ENCODE peak calls at places on chromosomes 2 and 18, in nine cellular contexts. One of them, this sample, is unnamed.

GRCh38 chr2:3149441-3150217 is 228.0 kb downstream of the EIPR1 start:
- DNase-seq in heart right ventricle: no peak
- DNase-seq in gastrocnemius medialis: no peak
- DNase-seq in choroid plexus epithelial cell: peak; percentile 14
- DNase-seq in activated B cell treated with CpG ODN at 0.5 μM for 24 hours: no peak
- DNase-seq in body of pancreas: no peak
- DNase-seq in kidney: no peak
- DNase-seq in tibial artery: no peak
- DNase-seq in WTC11: no peak
- DNase-seq in this sample: no peak

GRCh38 chr2:218745559-218746469 is 35.2 kb downstream of the TTLL4 start:
- DNase-seq in heart right ventricle: peak; percentile 64
- DNase-seq in activated B cell treated with CpG ODN at 0.5 μM for 24 hours: no peak
- DNase-seq in kidney: no peak
- DNase-seq in gastrocnemius medialis: no peak
- DNase-seq in tibial artery: no peak
- DNase-seq in body of pancreas: peak; percentile 63
- DNase-seq in WTC11: no peak
- DNase-seq in choroid plexus epithelial cell: peak; percentile 70
- DNase-seq in this sample: no peak

GRCh38 chr2:65278450-65279030 is 50.9 kb downstream of the ACTR2 start:
- DNase-seq in heart right ventricle: no peak
- DNase-seq in kidney: no peak
- DNase-seq in choroid plexus epithelial cell: peak; percentile 57
- DNase-seq in tibial artery: no peak
- DNase-seq in gastrocnemius medialis: no peak
- DNase-seq in activated B cell treated with CpG ODN at 0.5 μM for 24 hours: no peak
- DNase-seq in WTC11: no peak
- DNase-seq in body of pancreas: no peak
- DNase-seq in this sample: no peak

GRCh38 chr2:176813526-176814179 is 398.9 kb upstream of the HNRNPA3 start:
- DNase-seq in activated B cell treated with CpG ODN at 0.5 μM for 24 hours: no peak
- DNase-seq in heart right ventricle: no peak
- DNase-seq in tibial artery: no peak
- DNase-seq in body of pancreas: no peak
- DNase-seq in WTC11: no peak
- DNase-seq in choroid plexus epithelial cell: no peak
- DNase-seq in kidney: no peak
- DNase-seq in gastrocnemius medialis: no peak
- DNase-seq in this sample: peak; percentile 16

GRCh38 chr2:15733867-15734765 is 142.4 kb downstream of the DDX1 start:
- DNase-seq in WTC11: no peak
- DNase-seq in activated B cell treated with CpG ODN at 0.5 μM for 24 hours: no peak
- DNase-seq in heart right ventricle: no peak
- DNase-seq in choroid plexus epithelial cell: peak; percentile 84
- DNase-seq in body of pancreas: peak; percentile 36
- DNase-seq in tibial artery: no peak
- DNase-seq in kidney: no peak
- DNase-seq in gastrocnemius medialis: no peak
- DNase-seq in this sample: no peak

GRCh38 chr2:30252723-30253688 is 21.7 kb downstream of the LBH start:
- DNase-seq in tibial artery: peak; percentile 61
- DNase-seq in gastrocnemius medialis: peak; percentile 41
- DNase-seq in choroid plexus epithelial cell: peak; percentile 93
- DNase-seq in WTC11: no peak
- DNase-seq in heart right ventricle: peak; percentile 62
- DNase-seq in activated B cell treated with CpG ODN at 0.5 μM for 24 hours: no peak
- DNase-seq in kidney: no peak
- DNase-seq in body of pancreas: peak; percentile 69
- DNase-seq in this sample: no peak

GRCh38 chr2:69954069-69954468 is 7.4 kb downstream of the ASPRV1 start:
- DNase-seq in choroid plexus epithelial cell: no peak
- DNase-seq in gastrocnemius medialis: no peak
- DNase-seq in body of pancreas: no peak
- DNase-seq in tibial artery: no peak
- DNase-seq in WTC11: no peak
- DNase-seq in activated B cell treated with CpG ODN at 0.5 μM for 24 hours: no peak
- DNase-seq in heart right ventricle: no peak
- DNase-seq in kidney: no peak
- DNase-seq in this sample: peak; percentile 6

GRCh38 chr2:138827426-138828054 is 47.4 kb upstream of the NXPH2 start:
- DNase-seq in gastrocnemius medialis: no peak
- DNase-seq in kidney: no peak
- DNase-seq in activated B cell treated with CpG ODN at 0.5 μM for 24 hours: no peak
- DNase-seq in tibial artery: no peak
- DNase-seq in body of pancreas: peak; percentile 17
- DNase-seq in WTC11: no peak
- DNase-seq in heart right ventricle: no peak
- DNase-seq in choroid plexus epithelial cell: peak; percentile 84
- DNase-seq in this sample: peak; percentile 58

GRCh38 chr18:5630766-5631413 is 87.1 kb upstream of the EPB41L3 start:
- DNase-seq in gastrocnemius medialis: no peak
- DNase-seq in tibial artery: no peak
- DNase-seq in kidney: peak; percentile 42
- DNase-seq in body of pancreas: no peak
- DNase-seq in activated B cell treated with CpG ODN at 0.5 μM for 24 hours: no peak
- DNase-seq in WTC11: no peak
- DNase-seq in heart right ventricle: no peak
- DNase-seq in choroid plexus epithelial cell: peak; percentile 81
- DNase-seq in this sample: no peak

GRCh38 chr2:80473806-80474205 is 169.3 kb upstream of the LRRTM1 start:
- DNase-seq in kidney: no peak
- DNase-seq in activated B cell treated with CpG ODN at 0.5 μM for 24 hours: no peak
- DNase-seq in gastrocnemius medialis: no peak
- DNase-seq in heart right ventricle: no peak
- DNase-seq in tibial artery: no peak
- DNase-seq in WTC11: no peak
- DNase-seq in body of pancreas: no peak
- DNase-seq in choroid plexus epithelial cell: no peak
- DNase-seq in this sample: no peak

GRCh38 chr18:36697905-36698304 is 130.9 kb downstream of the TPGS2 start:
- DNase-seq in kidney: no peak
- DNase-seq in body of pancreas: no peak
- DNase-seq in WTC11: no peak
- DNase-seq in gastrocnemius medialis: peak; percentile 68
- DNase-seq in heart right ventricle: no peak
- DNase-seq in choroid plexus epithelial cell: peak; percentile 70
- DNase-seq in tibial artery: peak; percentile 46
- DNase-seq in activated B cell treated with CpG ODN at 0.5 μM for 24 hours: no peak
- DNase-seq in this sample: no peak

GRCh38 chr18:79521806-79522205 is 126.1 kb downstream of the NFATC1 start:
- DNase-seq in choroid plexus epithelial cell: no peak
- DNase-seq in activated B cell treated with CpG ODN at 0.5 μM for 24 hours: no peak
- DNase-seq in kidney: peak; percentile 40
- DNase-seq in WTC11: no peak
- DNase-seq in tibial artery: no peak
- DNase-seq in heart right ventricle: no peak
- DNase-seq in gastrocnemius medialis: no peak
- DNase-seq in body of pancreas: no peak
- DNase-seq in this sample: no peak

GRCh38 chr2:158339513-158339912 is 117.0 kb downstream of the CCDC148 start:
- DNase-seq in choroid plexus epithelial cell: no peak
- DNase-seq in heart right ventricle: no peak
- DNase-seq in WTC11: no peak
- DNase-seq in kidney: no peak
- DNase-seq in gastrocnemius medialis: no peak
- DNase-seq in activated B cell treated with CpG ODN at 0.5 μM for 24 hours: no peak
- DNase-seq in body of pancreas: no peak
- DNase-seq in tibial artery: no peak
- DNase-seq in this sample: no peak

GRCh38 chr2:240465765-240466578 is 30.5 kb downstream of the GPC1 start:
- DNase-seq in WTC11: no peak
- DNase-seq in body of pancreas: peak; percentile 11
- DNase-seq in kidney: peak; percentile 68
- DNase-seq in tibial artery: no peak
- DNase-seq in heart right ventricle: peak; percentile 23
- DNase-seq in gastrocnemius medialis: peak; percentile 1
- DNase-seq in choroid plexus epithelial cell: no peak
- DNase-seq in activated B cell treated with CpG ODN at 0.5 μM for 24 hours: no peak
- DNase-seq in this sample: no peak

GRCh38 chr18:379665-380356 is 112.0 kb upstream of the THOC1 start:
- DNase-seq in WTC11: no peak
- DNase-seq in heart right ventricle: peak; percentile 25
- DNase-seq in kidney: no peak
- DNase-seq in body of pancreas: no peak
- DNase-seq in tibial artery: peak; percentile 55
- DNase-seq in gastrocnemius medialis: no peak
- DNase-seq in activated B cell treated with CpG ODN at 0.5 μM for 24 hours: no peak
- DNase-seq in choroid plexus epithelial cell: no peak
- DNase-seq in this sample: no peak

GRCh38 chr2:186068154-186068826 is 329.7 kb downstream of the FSIP2 start:
- DNase-seq in body of pancreas: no peak
- DNase-seq in activated B cell treated with CpG ODN at 0.5 μM for 24 hours: no peak
- DNase-seq in choroid plexus epithelial cell: peak; percentile 6
- DNase-seq in gastrocnemius medialis: no peak
- DNase-seq in WTC11: no peak
- DNase-seq in tibial artery: no peak
- DNase-seq in heart right ventricle: peak; percentile 8
- DNase-seq in kidney: no peak
- DNase-seq in this sample: no peak

GRCh38 chr2:222842517-222843174 is 18.2 kb upstream of the ACSL3 start:
- DNase-seq in body of pancreas: no peak
- DNase-seq in heart right ventricle: no peak
- DNase-seq in tibial artery: no peak
- DNase-seq in activated B cell treated with CpG ODN at 0.5 μM for 24 hours: no peak
- DNase-seq in gastrocnemius medialis: no peak
- DNase-seq in WTC11: no peak
- DNase-seq in choroid plexus epithelial cell: peak; percentile 81
- DNase-seq in kidney: no peak
- DNase-seq in this sample: no peak

DNA sequence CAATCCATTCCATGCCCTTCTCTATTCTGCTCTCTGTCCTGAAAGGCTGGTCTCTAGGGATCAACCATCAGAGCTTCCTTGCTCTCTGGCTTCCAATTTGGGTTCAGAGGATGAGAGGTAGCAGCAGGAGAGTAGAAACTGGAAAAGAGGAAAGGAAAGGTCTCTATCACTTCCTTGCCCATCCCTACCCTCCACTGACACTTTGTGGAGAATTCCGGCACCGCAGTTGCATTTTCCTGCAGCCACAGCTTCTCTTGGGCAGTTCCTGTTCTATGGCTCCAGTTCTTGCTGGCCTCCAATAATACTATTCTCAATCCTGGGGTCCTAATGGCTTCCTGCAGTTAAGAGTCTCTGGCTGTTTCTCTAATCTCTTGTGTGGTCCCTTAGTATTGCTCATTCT is 13.3 kb upstream of the IMPACT start:
- DNase-seq in tibial artery: no peak
- DNase-seq in WTC11: peak; percentile 58
- DNase-seq in activated B cell treated with CpG ODN at 0.5 μM for 24 hours: no peak
- DNase-seq in body of pancreas: no peak
- DNase-seq in kidney: no peak
- DNase-seq in heart right ventricle: peak; percentile 15
- DNase-seq in gastrocnemius medialis: no peak
- DNase-seq in choroid plexus epithelial cell: no peak
- DNase-seq in this sample: no peak
- TF ChIP-seq CTCF in tibial artery: no peak
- TF ChIP-seq CTCF in WTC11: no peak
- TF ChIP-seq CTCF in activated B cell treated with CpG ODN at 0.5 μM for 24 hours: no peak
- TF ChIP-seq CTCF in body of pancreas: no peak
- TF ChIP-seq CTCF in kidney: no peak
- TF ChIP-seq CTCF in heart right ventricle: peak; percentile 47
- TF ChIP-seq CTCF in gastrocnemius medialis: no peak
- TF ChIP-seq CTCF in choroid plexus epithelial cell: peak; percentile 41
- TF ChIP-seq CTCF in this sample: no peak

DNA sequence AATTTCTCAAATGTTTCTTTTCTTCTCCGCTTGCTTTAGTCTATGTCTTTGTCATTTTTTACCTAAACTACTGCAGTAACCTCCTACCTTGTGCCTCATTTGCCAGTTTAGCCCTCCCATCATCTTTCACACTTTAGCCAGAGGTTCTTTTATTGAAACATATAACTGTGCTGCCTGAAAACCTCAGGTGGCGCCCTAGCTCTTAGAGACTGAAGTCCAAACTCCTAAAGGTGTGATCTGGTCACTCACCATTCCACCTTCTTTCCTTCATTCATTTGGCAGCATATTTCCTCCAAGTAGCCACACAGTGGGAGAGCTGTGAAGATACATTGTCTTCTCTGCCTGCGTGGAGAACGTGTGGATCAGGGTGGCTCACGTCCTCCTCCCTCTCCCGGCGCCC is 98.2 kb upstream of the MAPRE2 start:
- DNase-seq in tibial artery: no peak
- DNase-seq in WTC11: no peak
- DNase-seq in kidney: no peak
- DNase-seq in body of pancreas: no peak
- DNase-seq in activated B cell treated with CpG ODN at 0.5 μM for 24 hours: no peak
- DNase-seq in choroid plexus epithelial cell: no peak
- DNase-seq in heart right ventricle: no peak
- DNase-seq in gastrocnemius medialis: peak; percentile 32
- DNase-seq in this sample: no peak
- TF ChIP-seq CTCF in tibial artery: no peak
- TF ChIP-seq CTCF in WTC11: no peak
- TF ChIP-seq CTCF in kidney: no peak
- TF ChIP-seq CTCF in body of pancreas: peak; percentile 29
- TF ChIP-seq CTCF in activated B cell treated with CpG ODN at 0.5 μM for 24 hours: no peak
- TF ChIP-seq CTCF in choroid plexus epithelial cell: no peak
- TF ChIP-seq CTCF in heart right ventricle: no peak
- TF ChIP-seq CTCF in gastrocnemius medialis: peak; percentile 44
- TF ChIP-seq CTCF in this sample: no peak

DNA sequence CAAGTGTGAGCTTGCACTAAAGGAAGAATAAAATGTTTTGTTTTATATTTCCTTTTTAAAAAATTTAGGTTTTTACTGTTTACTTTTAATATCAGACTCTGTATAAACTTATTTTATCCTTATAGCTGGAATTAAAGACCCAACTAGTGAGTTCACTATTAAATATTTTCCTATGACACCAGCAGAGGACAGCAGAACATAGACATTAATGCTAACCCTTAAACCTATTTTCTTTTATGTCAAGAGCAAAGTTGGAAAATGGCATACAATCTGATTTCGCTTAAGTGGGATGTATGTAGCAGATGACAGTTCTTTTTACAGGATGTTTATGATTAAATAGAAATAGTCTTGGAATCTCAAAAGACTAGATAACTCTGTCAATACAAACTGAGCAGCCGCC is 188.2 kb upstream of the XIRP2 start:
- DNase-seq in body of pancreas: no peak
- DNase-seq in kidney: no peak
- DNase-seq in gastrocnemius medialis: no peak
- DNase-seq in choroid plexus epithelial cell: peak; percentile 36
- DNase-seq in tibial artery: no peak
- DNase-seq in heart right ventricle: no peak
- DNase-seq in activated B cell treated with CpG ODN at 0.5 μM for 24 hours: no peak
- DNase-seq in WTC11: no peak
- DNase-seq in this sample: no peak
- TF ChIP-seq CTCF in body of pancreas: peak; percentile 52
- TF ChIP-seq CTCF in kidney: peak; percentile 33
- TF ChIP-seq CTCF in gastrocnemius medialis: peak; percentile 20
- TF ChIP-seq CTCF in choroid plexus epithelial cell: peak; percentile 38
- TF ChIP-seq CTCF in tibial artery: no peak
- TF ChIP-seq CTCF in heart right ventricle: peak; percentile 56
- TF ChIP-seq CTCF in activated B cell treated with CpG ODN at 0.5 μM for 24 hours: no peak
- TF ChIP-seq CTCF in WTC11: no peak
- TF ChIP-seq CTCF in this sample: peak; percentile 20

DNA sequence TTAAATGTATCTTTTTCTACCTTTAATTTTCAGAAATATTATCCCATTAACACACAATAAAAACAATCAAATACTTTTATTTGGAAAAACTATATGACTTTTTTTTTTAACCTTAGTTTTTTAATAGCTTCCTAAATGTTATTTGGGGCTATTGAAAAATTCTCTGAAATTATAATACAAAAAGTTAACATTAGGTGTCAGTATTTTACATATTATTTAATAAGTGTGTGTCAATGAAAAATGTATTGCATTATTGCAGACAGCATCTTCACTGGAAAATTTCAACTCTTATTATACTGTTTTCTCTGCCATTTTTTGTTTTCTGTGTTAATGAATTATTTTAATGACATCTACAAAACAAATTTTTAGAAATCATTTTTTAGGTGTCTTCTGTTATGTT is 51.1 kb upstream of the ARHGAP15 start:
- DNase-seq in activated B cell treated with CpG ODN at 0.5 μM for 24 hours: no peak
- DNase-seq in body of pancreas: no peak
- DNase-seq in gastrocnemius medialis: no peak
- DNase-seq in kidney: no peak
- DNase-seq in choroid plexus epithelial cell: no peak
- DNase-seq in tibial artery: no peak
- DNase-seq in WTC11: no peak
- DNase-seq in heart right ventricle: no peak
- DNase-seq in this sample: no peak
- TF ChIP-seq CTCF in activated B cell treated with CpG ODN at 0.5 μM for 24 hours: no peak
- TF ChIP-seq CTCF in body of pancreas: no peak
- TF ChIP-seq CTCF in gastrocnemius medialis: no peak
- TF ChIP-seq CTCF in kidney: no peak
- TF ChIP-seq CTCF in choroid plexus epithelial cell: no peak
- TF ChIP-seq CTCF in tibial artery: no peak
- TF ChIP-seq CTCF in WTC11: no peak
- TF ChIP-seq CTCF in heart right ventricle: no peak
- TF ChIP-seq CTCF in this sample: peak; percentile 63

This sample was measured in OCI-LY7.